ENCODE peak calls at places on chromosome 13, in four cellular contexts. One of them, this sample, is unnamed.

GRCh38 chr13:45368571-45368970 is 27.6 kb upstream of the TPT1 start:
- DNase-seq in activated T-helper 1 cell treated with anti-CD3 and anti-CD28 coated beads, Interleukin-2, amount 50 U/mL, for 16 hours: no peak
- DNase-seq in stimulated activated CD4-positive, alpha-beta T cell treated with anti-CD3 and anti-CD28 coated beads, Interleukin-12 subunit alpha, Interleukin-12 subunit beta, amount 100 ng/mL, for 48 hours: no peak
- DNase-seq in psoas muscle: no peak
- DNase-seq in this sample: no peak

GRCh38 chr13:40175639-40176038 is 490.8 kb downstream of the FOXO1 start:
- DNase-seq in psoas muscle: no peak
- DNase-seq in stimulated activated CD4-positive, alpha-beta T cell treated with anti-CD3 and anti-CD28 coated beads, Interleukin-12 subunit alpha, Interleukin-12 subunit beta, amount 100 ng/mL, for 48 hours: no peak
- DNase-seq in activated T-helper 1 cell treated with anti-CD3 and anti-CD28 coated beads, Interleukin-2, amount 50 U/mL, for 16 hours: no peak
- DNase-seq in this sample: no peak

GRCh38 chr13:98026457-98026857 is 73.0 kb downstream of the IPO5 start:
- DNase-seq in psoas muscle: no peak
- DNase-seq in stimulated activated CD4-positive, alpha-beta T cell treated with anti-CD3 and anti-CD28 coated beads, Interleukin-12 subunit alpha, Interleukin-12 subunit beta, amount 100 ng/mL, for 48 hours: no peak
- DNase-seq in activated T-helper 1 cell treated with anti-CD3 and anti-CD28 coated beads, Interleukin-2, amount 50 U/mL, for 16 hours: no peak
- DNase-seq in this sample: no peak

GRCh38 chr13:112657850-112658445 is 31.9 kb upstream of the ATP11A start:
- DNase-seq in activated T-helper 1 cell treated with anti-CD3 and anti-CD28 coated beads, Interleukin-2, amount 50 U/mL, for 16 hours: no peak
- DNase-seq in psoas muscle: no peak
- DNase-seq in stimulated activated CD4-positive, alpha-beta T cell treated with anti-CD3 and anti-CD28 coated beads, Interleukin-12 subunit alpha, Interleukin-12 subunit beta, amount 100 ng/mL, for 48 hours: no peak
- DNase-seq in this sample: no peak

GRCh38 chr13:85567909-85568308 is 231.3 kb downstream of the SLITRK6 start:
- DNase-seq in activated T-helper 1 cell treated with anti-CD3 and anti-CD28 coated beads, Interleukin-2, amount 50 U/mL, for 16 hours: no peak
- DNase-seq in psoas muscle: no peak
- DNase-seq in stimulated activated CD4-positive, alpha-beta T cell treated with anti-CD3 and anti-CD28 coated beads, Interleukin-12 subunit alpha, Interleukin-12 subunit beta, amount 100 ng/mL, for 48 hours: no peak
- DNase-seq in this sample: no peak

GRCh38 chr13:104106705-104107393 is 1040.6 kb upstream of the SLC10A2 start:
- DNase-seq in activated T-helper 1 cell treated with anti-CD3 and anti-CD28 coated beads, Interleukin-2, amount 50 U/mL, for 16 hours: no peak
- DNase-seq in psoas muscle: no peak
- DNase-seq in stimulated activated CD4-positive, alpha-beta T cell treated with anti-CD3 and anti-CD28 coated beads, Interleukin-12 subunit alpha, Interleukin-12 subunit beta, amount 100 ng/mL, for 48 hours: no peak
- DNase-seq in this sample: no peak

GRCh38 chr13:73039201-73040108 is 19.4 kb upstream of the KLF5 start:
- DNase-seq in stimulated activated CD4-positive, alpha-beta T cell treated with anti-CD3 and anti-CD28 coated beads, Interleukin-12 subunit alpha, Interleukin-12 subunit beta, amount 100 ng/mL, for 48 hours: no peak
- DNase-seq in psoas muscle: no peak
- DNase-seq in activated T-helper 1 cell treated with anti-CD3 and anti-CD28 coated beads, Interleukin-2, amount 50 U/mL, for 16 hours: no peak
- DNase-seq in this sample: no peak

GRCh38 chr13:80168089-80168850 is 172.7 kb downstream of the SPRY2 start:
- DNase-seq in stimulated activated CD4-positive, alpha-beta T cell treated with anti-CD3 and anti-CD28 coated beads, Interleukin-12 subunit alpha, Interleukin-12 subunit beta, amount 100 ng/mL, for 48 hours: no peak
- DNase-seq in psoas muscle: no peak
- DNase-seq in activated T-helper 1 cell treated with anti-CD3 and anti-CD28 coated beads, Interleukin-2, amount 50 U/mL, for 16 hours: no peak
- DNase-seq in this sample: no peak

GRCh38 chr13:100434010-100434763 is 154.4 kb downstream of the GGACT start:
- DNase-seq in psoas muscle: no peak
- DNase-seq in stimulated activated CD4-positive, alpha-beta T cell treated with anti-CD3 and anti-CD28 coated beads, Interleukin-12 subunit alpha, Interleukin-12 subunit beta, amount 100 ng/mL, for 48 hours: no peak
- DNase-seq in activated T-helper 1 cell treated with anti-CD3 and anti-CD28 coated beads, Interleukin-2, amount 50 U/mL, for 16 hours: no peak
- DNase-seq in this sample: no peak

GRCh38 chr13:112953591-112954487 is 15.2 kb upstream of the MCF2L start:
- DNase-seq in psoas muscle: no peak
- DNase-seq in activated T-helper 1 cell treated with anti-CD3 and anti-CD28 coated beads, Interleukin-2, amount 50 U/mL, for 16 hours: no peak
- DNase-seq in stimulated activated CD4-positive, alpha-beta T cell treated with anti-CD3 and anti-CD28 coated beads, Interleukin-12 subunit alpha, Interleukin-12 subunit beta, amount 100 ng/mL, for 48 hours: no peak
- DNase-seq in this sample: peak; percentile 20

GRCh38 chr13:48233886-48234488 is 981 bp downstream of the ITM2B start:
- DNase-seq in stimulated activated CD4-positive, alpha-beta T cell treated with anti-CD3 and anti-CD28 coated beads, Interleukin-12 subunit alpha, Interleukin-12 subunit beta, amount 100 ng/mL, for 48 hours: no peak
- DNase-seq in activated T-helper 1 cell treated with anti-CD3 and anti-CD28 coated beads, Interleukin-2, amount 50 U/mL, for 16 hours: no peak
- DNase-seq in psoas muscle: no peak
- DNase-seq in this sample: no peak

GRCh38 chr13:113086991-113087922 is 18.3 kb upstream of the F7 start:
- DNase-seq in activated T-helper 1 cell treated with anti-CD3 and anti-CD28 coated beads, Interleukin-2, amount 50 U/mL, for 16 hours: no peak
- DNase-seq in stimulated activated CD4-positive, alpha-beta T cell treated with anti-CD3 and anti-CD28 coated beads, Interleukin-12 subunit alpha, Interleukin-12 subunit beta, amount 100 ng/mL, for 48 hours: no peak
- DNase-seq in psoas muscle: no peak
- DNase-seq in this sample: no peak

GRCh38 chr13:97257800-97258799 is 36.0 kb downstream of the MBNL2 start:
- DNase-seq in psoas muscle: peak; percentile 79
- DNase-seq in activated T-helper 1 cell treated with anti-CD3 and anti-CD28 coated beads, Interleukin-2, amount 50 U/mL, for 16 hours: no peak
- DNase-seq in stimulated activated CD4-positive, alpha-beta T cell treated with anti-CD3 and anti-CD28 coated beads, Interleukin-12 subunit alpha, Interleukin-12 subunit beta, amount 100 ng/mL, for 48 hours: no peak
- DNase-seq in this sample: peak; percentile 85